ENCODE peak calls at places on chromosomes 16 and 17, in ten cellular contexts. C is upper lobe of right lung; Q is A549; U is psoas muscle; S is breast epithelium; K is CD8-positive, alpha-beta T cell; H is cardiac muscle cell; I is IMR-90; T is GM23338; Z is thoracic aorta. N is an unnamed sample.
A peak's percentile ranks its signal among the peaks of the same experiment; 100 is the strongest.

GRCh38 chr17:700504-701094 is 14.0 kb downstream of the VPS53 start:
- DNase-seq in C (no peak), Q (peak; percentile 35), U (no peak), S (no peak), K (no peak), H (peak; percentile 46), I (peak; percentile 53), T (peak; percentile 44), Z (no peak), N (peak; percentile 60)

GRCh38 chr17:74512041-74512440 is 19.2 kb downstream of the CD300LB start:
- DNase-seq in C (no peak), Q (no peak), U (peak; percentile 48), S (no peak), K (no peak), H (no peak), I (no peak), T (no peak), Z (no peak), N (no peak)

GRCh38 chr16:8474576-8474975 is 115.7 kb downstream of the TMEM114 start:
- DNase-seq in C (no peak), Q (no peak), U (no peak), S (no peak), K (no peak), H (no peak), I (no peak), T (no peak), Z (no peak), N (no peak)

GRCh38 chr17:27743288-27743885 is 56.9 kb downstream of the NOS2 start:
- DNase-seq in C (no peak), Q (no peak), U (no peak), S (no peak), K (no peak), H (no peak), I (no peak), T (no peak), Z (no peak), N (no peak)

GRCh38 chr17:74024871-74025531 is 178.5 kb upstream of the RPL38 start:
- DNase-seq in C (no peak), Q (no peak), U (no peak), S (no peak), K (no peak), H (peak; percentile 55), I (no peak), T (peak; percentile 30), Z (no peak), N (no peak)

GRCh38 chr17:72166040-72166439 is 45.2 kb downstream of the SOX9 start:
- DNase-seq in C (no peak), Q (no peak), U (no peak), S (no peak), K (no peak), H (no peak), I (no peak), T (peak; percentile 27), Z (no peak), N (no peak)

GRCh38 chr16:85067024-85067423 is 39.4 kb downstream of the KIAA0513 start:
- DNase-seq in C (no peak), Q (no peak), U (no peak), S (no peak), K (no peak), H (no peak), I (no peak), T (no peak), Z (no peak), N (no peak)

GRCh38 chr16:35743101-35743692 is 2283.8 kb downstream of the TP53TG3F start:
- DNase-seq in C (no peak), Q (no peak), U (no peak), S (no peak), K (no peak), H (no peak), I (no peak), T (no peak), Z (no peak), N (no peak)

GRCh38 chr16:87278191-87279093 is 38.8 kb downstream of the C16orf95 start:
- DNase-seq in C (peak; percentile 86), Q (peak; percentile 78), U (peak; percentile 70), S (peak; percentile 54), K (peak; percentile 6), H (peak; percentile 86), I (peak; percentile 77), T (peak; percentile 91), Z (peak; percentile 33), N (peak; percentile 81)

GRCh38 chr16:85995591-85996461 is 96.9 kb downstream of the IRF8 start:
- DNase-seq in C (no peak), Q (no peak), U (no peak), S (no peak), K (no peak), H (no peak), I (no peak), T (no peak), Z (no peak), N (no peak)

GRCh38 chr17:31448467-31449077 is 57.1 kb downstream of the RAB11FIP4 start:
- DNase-seq in C (no peak), Q (no peak), U (no peak), S (no peak), K (no peak), H (no peak), I (peak; percentile 62), T (no peak), Z (no peak), N (peak; percentile 40)

GRCh38 chr17:52024296-52024870 is 134.1 kb downstream of the CA10 start:
- DNase-seq in C (no peak), Q (no peak), U (no peak), S (no peak), K (no peak), H (no peak), I (no peak), T (no peak), Z (no peak), N (no peak)

GRCh38 chr16:65201446-65202010 is 79.7 kb upstream of the CDH11 start:
- DNase-seq in C (no peak), Q (no peak), U (no peak), S (no peak), K (no peak), H (no peak), I (peak; percentile 19), T (no peak), Z (no peak), N (peak; percentile 84)
- H3K4me3 ChIP-seq in C (peak overlapping the region; percentile 15), Q (no peak overlapping the region), U (no peak overlapping the region), S (no peak overlapping the region), K (no peak overlapping the region), H (no peak overlapping the region), I (no peak overlapping the region), T (no peak overlapping the region), Z (no peak overlapping the region), N (peak overlapping the region; percentile 38)

DNA sequence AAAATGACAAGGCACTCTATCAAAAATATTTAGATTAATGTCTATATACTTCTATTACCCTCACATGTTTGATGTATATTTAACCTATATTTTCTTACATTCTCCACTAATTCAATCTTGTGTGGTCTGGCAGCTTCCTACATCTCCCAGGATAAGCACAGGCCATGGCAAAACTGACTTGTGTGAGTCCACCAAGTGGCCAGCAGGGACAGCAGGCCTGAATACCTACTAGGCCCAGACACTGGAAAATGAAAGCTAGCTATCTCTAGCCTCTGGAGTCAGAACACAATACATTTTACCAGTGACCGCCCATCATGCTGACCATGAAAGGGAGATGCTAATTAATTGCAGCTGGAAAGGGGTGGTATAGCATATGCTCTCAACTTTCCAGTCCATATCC is 132.3 kb downstream of the PCTP start:
- DNase-seq in C (no peak), Q (peak; percentile 10), U (no peak), S (no peak), K (no peak), H (peak; percentile 11), I (no peak), T (peak; percentile 44), Z (no peak), N (no peak)
- TF ChIP-seq CTCF in C (no peak), Q (no peak), U (no peak), S (no peak), K (no peak), H (no peak), I (no peak), T (peak; percentile 15), Z (no peak), N (no peak)

GRCh38 chr17:79932446-79932845 is 93.2 kb upstream of the CBX4 start:
- DNase-seq in C (no peak), Q (no peak), U (no peak), S (no peak), K (no peak), H (no peak), I (no peak), T (no peak), Z (no peak), N (no peak)
- H3K4me3 ChIP-seq in C (no peak overlapping the region), Q (no peak overlapping the region), U (no peak overlapping the region), S (no peak overlapping the region), K (no peak overlapping the region), H (no peak overlapping the region), I (no peak overlapping the region), T (peak overlapping the region; percentile 7), Z (no peak overlapping the region), N (no peak overlapping the region)

DNA sequence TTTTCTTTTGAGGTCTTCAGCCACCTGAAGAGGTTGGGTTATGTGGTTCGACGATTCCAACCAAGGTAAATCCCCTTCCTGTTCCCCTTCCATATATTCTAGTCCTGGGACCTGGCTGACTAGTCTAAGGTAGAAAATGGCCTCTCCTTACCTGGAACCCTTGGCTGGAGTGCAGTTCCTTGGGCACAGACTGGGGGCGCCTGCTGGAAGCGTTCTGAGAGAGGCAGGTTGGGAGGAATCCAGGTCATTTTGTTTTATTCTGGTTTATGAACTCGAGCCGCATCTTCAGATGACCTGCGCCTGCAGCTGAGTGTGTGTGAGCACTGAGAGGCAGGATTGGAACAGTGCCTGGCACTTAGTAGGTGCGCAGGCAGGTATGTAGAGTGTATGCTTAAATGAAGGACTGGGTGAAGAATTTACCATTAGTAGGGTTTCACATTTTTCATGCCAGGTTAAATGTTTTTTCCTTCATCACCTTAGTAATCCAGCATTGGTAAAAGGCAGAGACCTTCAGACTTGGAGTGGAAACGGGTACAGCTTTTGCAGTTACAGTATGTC is 2.7 kb downstream of the TSEN54 start:
- DNase-seq in C (no peak), Q (no peak), U (no peak), S (no peak), K (no peak), H (no peak), I (no peak), T (peak; percentile 68), Z (no peak), N (no peak)
- TF ChIP-seq CTCF in C (no peak), Q (no peak), U (no peak), S (no peak), K (no peak), H (no peak), I (no peak), T (peak; percentile 57), Z (no peak), N (no peak)

DNA sequence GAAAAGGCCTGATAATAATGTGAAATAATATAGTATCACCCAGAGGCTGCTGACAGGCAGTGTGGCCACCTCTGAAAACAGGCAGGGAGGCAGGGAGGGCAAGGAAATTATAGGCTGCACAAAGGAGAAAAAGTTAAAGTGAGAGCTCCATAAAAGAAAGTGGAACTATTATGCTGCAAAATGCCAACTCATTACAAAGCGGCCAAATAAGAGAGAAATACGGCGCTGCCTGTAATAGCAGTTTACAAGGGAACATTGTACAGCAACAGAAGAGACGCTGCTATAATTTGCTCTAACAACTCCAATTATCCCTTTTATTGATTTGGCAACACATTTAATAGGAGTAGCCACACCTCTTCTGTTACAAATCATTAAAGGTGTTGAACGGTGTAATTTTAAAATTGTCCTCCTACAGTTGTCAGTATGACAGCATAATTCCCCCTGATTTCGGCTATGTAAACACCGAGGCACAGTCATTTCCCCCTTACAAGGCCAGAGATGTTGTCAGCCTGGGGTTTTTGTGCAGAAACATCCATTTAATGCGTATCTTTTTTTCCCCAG is 120.3 kb downstream of the MRM1 start:
- DNase-seq in C (no peak), Q (no peak), U (no peak), S (no peak), K (no peak), H (no peak), I (peak; percentile 2), T (no peak), Z (no peak), N (no peak)
- H3K4me3 ChIP-seq in C (peak overlapping the region; percentile 51), Q (peak overlapping the region; percentile 33), U (peak overlapping the region; percentile 60), S (peak overlapping the region; percentile 69), K (peak overlapping the region; percentile 61), H (peak overlapping the region; percentile 17), I (peak overlapping the region; percentile 27), T (peak overlapping the region; percentile 61), Z (peak overlapping the region; percentile 73), N (peak overlapping the region; percentile 35)